ENCODE peak calls at places on chromosomes 13 and 19, in five cellular contexts. One of them, this sample, is unnamed.

GRCh38 chr13:51557875-51558604 is 26.2 kb upstream of the WDFY2 start:
- DNase-seq in left ventricle myocardium inferior: no peak
- DNase-seq in heart left ventricle: no peak
- DNase-seq in neural crest cell: no peak
- DNase-seq in AG09319: peak; percentile 34
- DNase-seq in this sample: no peak

GRCh38 chr13:87138856-87139255 is 532.3 kb upstream of the SLITRK5 start:
- DNase-seq in left ventricle myocardium inferior: no peak
- DNase-seq in heart left ventricle: no peak
- DNase-seq in neural crest cell: no peak
- DNase-seq in AG09319: no peak
- DNase-seq in this sample: no peak

GRCh38 chr13:48600374-48601364 is 53.1 kb upstream of the CYSLTR2 start:
- DNase-seq in left ventricle myocardium inferior: no peak
- DNase-seq in heart left ventricle: no peak
- DNase-seq in neural crest cell: no peak
- DNase-seq in AG09319: peak; percentile 18
- DNase-seq in this sample: no peak

GRCh38 chr13:64078025-64078424 is 2662.4 kb upstream of the PCDH20 start:
- DNase-seq in left ventricle myocardium inferior: no peak
- DNase-seq in heart left ventricle: no peak
- DNase-seq in neural crest cell: no peak
- DNase-seq in AG09319: no peak
- DNase-seq in this sample: no peak

GRCh38 chr19:11506101-11506555 is 489 bp upstream of the ZNF653 start:
- DNase-seq in left ventricle myocardium inferior: no peak
- DNase-seq in heart left ventricle: no peak
- DNase-seq in neural crest cell: no peak
- DNase-seq in AG09319: no peak
- DNase-seq in this sample: no peak

GRCh38 chr19:35168261-35168660 is 13.7 kb downstream of the FXYD5 start:
- DNase-seq in left ventricle myocardium inferior: no peak
- DNase-seq in heart left ventricle: no peak
- DNase-seq in neural crest cell: no peak
- DNase-seq in AG09319: no peak
- DNase-seq in this sample: no peak

GRCh38 chr19:11482384-11483050 is 1.7 kb upstream of the ELAVL3 start:
- DNase-seq in left ventricle myocardium inferior: peak; percentile 84
- DNase-seq in heart left ventricle: peak; percentile 82
- DNase-seq in neural crest cell: peak; percentile 73
- DNase-seq in AG09319: peak; percentile 38
- DNase-seq in this sample: peak; percentile 79

GRCh38 chr13:20891768-20892167 is 10.8 kb downstream of the XPO4 start:
- DNase-seq in left ventricle myocardium inferior: no peak
- DNase-seq in heart left ventricle: no peak
- DNase-seq in neural crest cell: no peak
- DNase-seq in AG09319: no peak
- DNase-seq in this sample: no peak

GRCh38 chr13:32261567-32261966 is 53.6 kb downstream of the ZAR1L start:
- DNase-seq in left ventricle myocardium inferior: peak; percentile 69
- DNase-seq in heart left ventricle: peak; percentile 92
- DNase-seq in neural crest cell: no peak
- DNase-seq in AG09319: no peak
- DNase-seq in this sample: no peak

GRCh38 chr19:47446534-47447469 is 24.9 kb downstream of the SLC8A2 start:
- DNase-seq in left ventricle myocardium inferior: no peak
- DNase-seq in heart left ventricle: no peak
- DNase-seq in neural crest cell: no peak
- DNase-seq in AG09319: no peak
- DNase-seq in this sample: no peak

GRCh38 chr19:56837492-56837891 is 3.0 kb downstream of the PEG3 start:
- DNase-seq in left ventricle myocardium inferior: peak; percentile 75
- DNase-seq in heart left ventricle: peak; percentile 89
- DNase-seq in neural crest cell: no peak
- DNase-seq in AG09319: no peak
- DNase-seq in this sample: peak; percentile 80

GRCh38 chr19:42253245-42254082 is 1.5 kb downstream of the ERF start:
- DNase-seq in left ventricle myocardium inferior: peak; percentile 65
- DNase-seq in heart left ventricle: peak; percentile 59
- DNase-seq in neural crest cell: peak; percentile 65
- DNase-seq in AG09319: no peak
- DNase-seq in this sample: peak; percentile 69

GRCh38 chr13:32838985-32839384 is 177.2 kb upstream of the KL start:
- DNase-seq in left ventricle myocardium inferior: no peak
- DNase-seq in heart left ventricle: no peak
- DNase-seq in neural crest cell: no peak
- DNase-seq in AG09319: no peak
- DNase-seq in this sample: no peak

GRCh38 chr19:30160996-30161655 is 211.1 kb upstream of the ZNF536 start:
- DNase-seq in left ventricle myocardium inferior: no peak
- DNase-seq in heart left ventricle: no peak
- DNase-seq in neural crest cell: no peak
- DNase-seq in AG09319: no peak
- DNase-seq in this sample: no peak

GRCh38 chr13:29101404-29101803 is 281.3 kb downstream of the MTUS2 start:
- DNase-seq in left ventricle myocardium inferior: no peak
- DNase-seq in heart left ventricle: no peak
- DNase-seq in neural crest cell: no peak
- DNase-seq in AG09319: no peak
- DNase-seq in this sample: no peak

GRCh38 chr19:13961826-13962737 is 9.8 kb downstream of the DCAF15 start:
- DNase-seq in left ventricle myocardium inferior: no peak
- DNase-seq in heart left ventricle: peak; percentile 27
- DNase-seq in neural crest cell: no peak
- DNase-seq in AG09319: no peak
- DNase-seq in this sample: no peak

GRCh38 chr19:2633693-2634075 is 68.8 kb downstream of the GNG7 start:
- DNase-seq in left ventricle myocardium inferior: no peak
- DNase-seq in heart left ventricle: no peak
- DNase-seq in neural crest cell: no peak
- DNase-seq in AG09319: no peak
- DNase-seq in this sample: no peak
- TF ChIP-seq CTCF in left ventricle myocardium inferior: no peak
- TF ChIP-seq CTCF in heart left ventricle: no peak
- TF ChIP-seq CTCF in neural crest cell: no peak
- TF ChIP-seq CTCF in AG09319: no peak
- TF ChIP-seq CTCF in this sample: no peak

DNA sequence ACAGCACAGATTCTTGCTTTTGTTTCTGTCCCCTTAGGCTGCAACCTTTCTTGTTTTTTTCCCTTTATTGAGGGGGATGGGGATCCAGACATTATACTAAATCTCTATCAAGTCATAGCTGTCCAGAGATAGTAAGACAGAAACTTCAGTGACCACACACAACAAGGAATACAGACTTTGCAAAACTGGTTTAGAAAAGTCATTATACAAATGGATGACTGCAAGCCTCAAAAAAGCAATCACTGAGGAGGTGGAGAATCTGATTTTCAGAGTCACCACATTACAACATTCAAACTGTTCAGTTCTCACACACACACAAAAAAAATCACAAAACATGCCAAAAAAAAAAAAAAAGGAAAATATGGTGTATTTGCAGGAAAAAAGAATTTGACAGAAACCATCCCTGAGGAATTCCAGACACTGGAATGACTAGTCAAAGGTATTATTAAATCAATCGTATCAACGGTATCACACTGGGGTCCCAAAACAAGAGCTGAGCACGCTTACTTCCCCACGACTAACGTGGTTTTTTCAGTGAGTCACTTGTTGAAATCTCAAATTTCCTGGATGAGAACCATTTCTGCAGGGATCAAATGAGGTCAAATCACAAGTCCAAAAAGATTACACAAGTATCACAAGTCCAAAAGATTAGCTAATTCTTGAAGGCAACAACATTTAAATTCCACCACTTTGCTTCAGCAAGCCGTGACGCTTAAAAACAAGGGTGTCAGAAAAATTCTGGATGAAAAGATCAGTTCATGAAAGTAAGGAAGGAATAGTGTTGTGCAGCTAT is 41.2 kb downstream of the USP12 start:
- DNase-seq in left ventricle myocardium inferior: no peak
- DNase-seq in heart left ventricle: no peak
- DNase-seq in neural crest cell: no peak
- DNase-seq in AG09319: no peak
- DNase-seq in this sample: no peak
- TF ChIP-seq CTCF in left ventricle myocardium inferior: no peak
- TF ChIP-seq CTCF in heart left ventricle: no peak
- TF ChIP-seq CTCF in neural crest cell: no peak
- TF ChIP-seq CTCF in AG09319: no peak
- TF ChIP-seq CTCF in this sample: no peak

GRCh38 chr13:44141213-44141724 is 232.4 kb upstream of the SERP2 start:
- DNase-seq in left ventricle myocardium inferior: no peak
- DNase-seq in heart left ventricle: no peak
- DNase-seq in neural crest cell: no peak
- DNase-seq in AG09319: no peak
- DNase-seq in this sample: peak; percentile 47

GRCh38 chr13:44142911-44143665 is 230.5 kb upstream of the SERP2 start:
- DNase-seq in left ventricle myocardium inferior: no peak
- DNase-seq in heart left ventricle: no peak
- DNase-seq in neural crest cell: no peak
- DNase-seq in AG09319: no peak
- DNase-seq in this sample: no peak

GRCh38 chr13:44142540-44142867 is 231.1 kb upstream of the SERP2 start:
- DNase-seq in left ventricle myocardium inferior: no peak
- DNase-seq in heart left ventricle: no peak
- DNase-seq in neural crest cell: no peak
- DNase-seq in AG09319: no peak
- DNase-seq in this sample: no peak

GRCh38 chr13:44140146-44140545 is 233.5 kb upstream of the SERP2 start:
- DNase-seq in left ventricle myocardium inferior: no peak
- DNase-seq in heart left ventricle: no peak
- DNase-seq in neural crest cell: no peak
- DNase-seq in AG09319: no peak
- DNase-seq in this sample: no peak

GRCh38 chr13:44141725-44142539 is 231.7 kb upstream of the SERP2 start:
- DNase-seq in left ventricle myocardium inferior: peak; percentile 98
- DNase-seq in heart left ventricle: peak; percentile 98
- DNase-seq in neural crest cell: peak; percentile 100
- DNase-seq in AG09319: peak; percentile 91
- DNase-seq in this sample: peak; percentile 99
- TF ChIP-seq CTCF in left ventricle myocardium inferior: peak; percentile 48
- TF ChIP-seq CTCF in heart left ventricle: no peak
- TF ChIP-seq CTCF in neural crest cell: peak; percentile 40
- TF ChIP-seq CTCF in AG09319: no peak
- TF ChIP-seq CTCF in this sample: no peak

GRCh38 chr13:103884139-103884723 is 818.0 kb upstream of the SLC10A2 start:
- DNase-seq in left ventricle myocardium inferior: no peak
- DNase-seq in heart left ventricle: no peak
- DNase-seq in neural crest cell: no peak
- DNase-seq in AG09319: no peak
- DNase-seq in this sample: no peak

GRCh38 chr13:103883698-103884097 is 817.5 kb upstream of the SLC10A2 start:
- DNase-seq in left ventricle myocardium inferior: no peak
- DNase-seq in heart left ventricle: no peak
- DNase-seq in neural crest cell: no peak
- DNase-seq in AG09319: no peak
- DNase-seq in this sample: no peak

GRCh38 chr13:103878891-103879605 is 812.8 kb upstream of the SLC10A2 start:
- DNase-seq in left ventricle myocardium inferior: no peak
- DNase-seq in heart left ventricle: no peak
- DNase-seq in neural crest cell: no peak
- DNase-seq in AG09319: no peak
- DNase-seq in this sample: no peak

GRCh38 chr13:103883152-103883551 is 816.9 kb upstream of the SLC10A2 start:
- DNase-seq in left ventricle myocardium inferior: peak; percentile 80
- DNase-seq in heart left ventricle: peak; percentile 87
- DNase-seq in neural crest cell: peak; percentile 52
- DNase-seq in AG09319: peak; percentile 0
- DNase-seq in this sample: peak; percentile 81
- TF ChIP-seq CTCF in left ventricle myocardium inferior: peak; percentile 65
- TF ChIP-seq CTCF in heart left ventricle: peak; percentile 45
- TF ChIP-seq CTCF in neural crest cell: peak; percentile 72
- TF ChIP-seq CTCF in AG09319: no peak
- TF ChIP-seq CTCF in this sample: peak; percentile 45